ENCODE peak calls at places on chromosomes 6 and 20, in eight cellular contexts. X is AML-193; Z is activated B cell treated with CpG ODN at 0.5 μM for 24 hours; D is HTR-8/SVneo; S is stimulated activated CD4-positive, alpha-beta T cell treated with anti-CD3 and anti-CD28 coated beads, Interleukin-1b, Interleukin-23, amount 100 ng/mL, for 4 hours; T is fibroblast of pulmonary artery; Q is NCI-H1417 treated with DMSO at 0.1 percent for 48 hours; A is effector memory CD4-positive, alpha-beta T cell. F is an unnamed sample.

GRCh38 chr6:127590344-127590743 is 13.4 kb downstream of the C6orf58 start:
- DNase-seq in X (no peak), Z (no peak), D (no peak), S (no peak), T (no peak), Q (no peak), A (no peak), F (no peak)

GRCh38 chr20:25065625-25066338 is 7.8 kb upstream of the ACSS1 start:
- DNase-seq in X (peak), Z (peak), D (peak), S (peak), T (peak), Q (peak), A (peak), F (peak)

GRCh38 chr6:105401247-105402089 is 1.4 kb downstream of the PREP start:
- DNase-seq in X (no peak), Z (no peak), D (no peak), S (no peak), T (no peak), Q (no peak), A (no peak), F (no peak)

GRCh38 chr6:143941852-143942627 is 66.0 kb downstream of the PLAGL1 start:
- DNase-seq in X (peak), Z (no peak), D (peak), S (peak), T (peak), Q (no peak), A (no peak), F (peak)

GRCh38 chr20:20405619-20406018 is 37.7 kb downstream of the INSM1 start:
- DNase-seq in X (no peak), Z (no peak), D (no peak), S (no peak), T (no peak), Q (no peak), A (no peak), F (no peak)

GRCh38 chr20:48456361-48457184 is 371.2 kb downstream of the PREX1 start:
- DNase-seq in X (no peak), Z (no peak), D (no peak), S (no peak), T (no peak), Q (no peak), A (no peak), F (no peak)

GRCh38 chr6:751765-752164 is 58.8 kb upstream of the EXOC2 start:
- DNase-seq in X (no peak), Z (no peak), D (no peak), S (no peak), T (no peak), Q (no peak), A (no peak), F (no peak)

GRCh38 chr20:50834599-50835005 is 39.7 kb downstream of the BCAS4 start:
- DNase-seq in X (no peak), Z (no peak), D (no peak), S (no peak), T (peak), Q (no peak), A (no peak), F (no peak)

GRCh38 chr6:113995632-113996031 is 24.7 kb upstream of the HDAC2 start:
- DNase-seq in X (no peak), Z (no peak), D (peak), S (no peak), T (peak), Q (no peak), A (no peak), F (no peak)

GRCh38 chr6:17431581-17431980 is 38.2 kb downstream of the CAP2 start:
- DNase-seq in X (no peak), Z (no peak), D (no peak), S (no peak), T (no peak), Q (no peak), A (no peak), F (no peak)

GRCh38 chr20:4795394-4795793 is 73.7 kb downstream of the PRND start:
- DNase-seq in X (no peak), Z (no peak), D (peak), S (no peak), T (peak), Q (no peak), A (no peak), F (no peak)

GRCh38 chr6:106568518-106568917 is 60.8 kb downstream of the RTN4IP1 start:
- DNase-seq in X (no peak), Z (no peak), D (no peak), S (no peak), T (no peak), Q (no peak), A (no peak), F (no peak)

GRCh38 chr6:22476811-22477210 is 92.6 kb upstream of the HDGFL1 start:
- DNase-seq in X (no peak), Z (no peak), D (no peak), S (no peak), T (no peak), Q (no peak), A (no peak), F (no peak)

F was measured in memory B cell.